ENCODE peak calls at places on chromosomes 5 and 9, in eight cellular contexts. A, B, V, O, X, L, H and R are unnamed samples.

GRCh38 chr5:18236386-18236785 is 602.1 kb downstream of the TAF11L14 start:
- DNase-seq in V (no peak), X (no peak), L (no peak), B (no peak), H (no peak), A (no peak), O (peak), R (no peak)

GRCh38 chr5:69136296-69136695 is 30.7 kb upstream of the CCNB1 start:
- DNase-seq in X (no peak), A (no peak), O (peak), V (no peak), H (no peak), L (no peak), B (no peak), R (no peak)

GRCh38 chr5:61675015-61675692 is 343.1 kb downstream of the ZSWIM6 start:
- DNase-seq in B (no peak), V (no peak), X (no peak), O (no peak), L (no peak), A (no peak), H (peak), R (no peak)

GRCh38 chr9:119811030-119811429 is 441.8 kb upstream of the BRINP1 start:
- DNase-seq in B (no peak), X (no peak), H (no peak), L (peak), O (no peak), A (no peak), V (no peak), R (no peak)

GRCh38 chr5:1181451-1182359 is 19.7 kb upstream of the SLC6A19 start:
- DNase-seq in H (no peak), O (no peak), B (no peak), A (no peak), V (no peak), X (no peak), L (no peak), R (no peak)

GRCh38 chr9:137498720-137499150 is 39.6 kb upstream of the NSMF start:
- DNase-seq in O (no peak), L (no peak), B (no peak), V (no peak), H (no peak), X (no peak), A (no peak), R (no peak)

GRCh38 chr9:17859228-17859627 is 280.4 kb downstream of the SH3GL2 start:
- DNase-seq in X (no peak), B (no peak), V (no peak), O (no peak), L (no peak), H (no peak), A (no peak), R (no peak)

GRCh38 chr5:136090319-136090718 is 42.3 kb upstream of the SMAD5 start:
- DNase-seq in H (no peak), B (no peak), V (no peak), X (no peak), L (no peak), O (no peak), A (no peak), R (no peak)

GRCh38 chr9:135079676-135080075 is 7.8 kb upstream of the OLFM1 start:
- DNase-seq in L (no peak), B (no peak), O (no peak), A (no peak), X (no peak), H (no peak), V (no peak), R (no peak)

GRCh38 chr9:11551106-11551505 is 938.3 kb upstream of the PTPRD start:
- DNase-seq in B (no peak), L (no peak), O (no peak), V (no peak), A (no peak), H (no peak), X (no peak), R (no peak)

GRCh38 chr9:84791608-84792007 is 122.1 kb downstream of the NTRK2 start:
- DNase-seq in L (no peak), H (no peak), A (no peak), V (no peak), B (no peak), X (no peak), O (no peak), R (no peak)

GRCh38 chr5:30849801-30850370 is 343.6 kb upstream of the CDH6 start:
- DNase-seq in B (no peak), V (no peak), A (no peak), L (peak), X (no peak), H (no peak), O (peak), R (no peak)

GRCh38 chr5:148290271-148291195 is 21.7 kb upstream of the SPINK7 start:
- DNase-seq in A (no peak), H (peak), B (no peak), L (peak), X (no peak), V (peak), O (peak), R (no peak)

GRCh38 chr5:177478711-177479646 is 5.5 kb upstream of the DBN1 start:
- DNase-seq in A (no peak), B (no peak), X (no peak), V (peak), L (peak), H (no peak), O (peak), R (no peak)

GRCh38 chr9:128689293-128689770 is 310 bp downstream of the SET start:
- DNase-seq in V (no peak), O (no peak), L (peak), X (peak), B (peak), A (no peak), H (no peak), R (no peak)

GRCh38 chr5:103648086-103648485 is 85.5 kb upstream of the NUDT12 start:
- DNase-seq in A (no peak), B (no peak), L (no peak), O (no peak), X (no peak), V (no peak), H (no peak), R (no peak)